ENCODE peak calls at places on chromosomes 16 and 17, in five cellular contexts. One of them, this sample, is unnamed.

GRCh38 chr17:64502809-64503208 is 3.3 kb downstream of the DDX5 start:
- DNase-seq in hypothalamus: no peak
- DNase-seq in NCI-H1694 treated with DMSO at 0.1 percent for 48 hours: no peak
- DNase-seq in CD8-positive, alpha-beta T cell: no peak
- DNase-seq in PC-3: no peak
- DNase-seq in this sample: no peak

GRCh38 chr16:2811703-2812471 is 5.2 kb upstream of the PRSS21 start:
- DNase-seq in hypothalamus: no peak
- DNase-seq in CD8-positive, alpha-beta T cell: no peak
- DNase-seq in NCI-H1694 treated with DMSO at 0.1 percent for 48 hours: no peak
- DNase-seq in PC-3: no peak
- DNase-seq in this sample: peak

GRCh38 chr16:35664091-35664693 is 2204.8 kb downstream of the TP53TG3F start:
- DNase-seq in hypothalamus: no peak
- DNase-seq in PC-3: no peak
- DNase-seq in CD8-positive, alpha-beta T cell: no peak
- DNase-seq in NCI-H1694 treated with DMSO at 0.1 percent for 48 hours: no peak
- DNase-seq in this sample: no peak

GRCh38 chr17:49952912-49953497 is 16.0 kb upstream of the DLX4 start:
- DNase-seq in CD8-positive, alpha-beta T cell: no peak
- DNase-seq in hypothalamus: no peak
- DNase-seq in NCI-H1694 treated with DMSO at 0.1 percent for 48 hours: no peak
- DNase-seq in PC-3: peak
- DNase-seq in this sample: no peak

GRCh38 chr17:43768382-43768781 is 9.8 kb upstream of the SOST start:
- DNase-seq in PC-3: no peak
- DNase-seq in CD8-positive, alpha-beta T cell: no peak
- DNase-seq in hypothalamus: no peak
- DNase-seq in NCI-H1694 treated with DMSO at 0.1 percent for 48 hours: no peak
- DNase-seq in this sample: no peak

GRCh38 chr17:80981062-80981902 is 10.4 kb upstream of the CHMP6 start:
- DNase-seq in PC-3: peak
- DNase-seq in CD8-positive, alpha-beta T cell: no peak
- DNase-seq in NCI-H1694 treated with DMSO at 0.1 percent for 48 hours: no peak
- DNase-seq in hypothalamus: no peak
- DNase-seq in this sample: no peak

GRCh38 chr16:89046491-89046890 is 47.2 kb upstream of the ACSF3 start:
- DNase-seq in NCI-H1694 treated with DMSO at 0.1 percent for 48 hours: no peak
- DNase-seq in PC-3: no peak
- DNase-seq in CD8-positive, alpha-beta T cell: no peak
- DNase-seq in hypothalamus: no peak
- DNase-seq in this sample: peak

GRCh38 chr16:69618307-69618706 is 52.5 kb downstream of the NFAT5 start:
- DNase-seq in CD8-positive, alpha-beta T cell: no peak
- DNase-seq in hypothalamus: no peak
- DNase-seq in PC-3: no peak
- DNase-seq in NCI-H1694 treated with DMSO at 0.1 percent for 48 hours: no peak
- DNase-seq in this sample: no peak

GRCh38 chr16:79316004-79316458 is 284.5 kb downstream of the MAF start:
- DNase-seq in hypothalamus: no peak
- DNase-seq in PC-3: no peak
- DNase-seq in CD8-positive, alpha-beta T cell: peak
- DNase-seq in NCI-H1694 treated with DMSO at 0.1 percent for 48 hours: no peak
- DNase-seq in this sample: no peak

GRCh38 chr17:79669861-79670260 is 59.0 kb upstream of the RBFOX3 start:
- DNase-seq in hypothalamus: no peak
- DNase-seq in CD8-positive, alpha-beta T cell: no peak
- DNase-seq in PC-3: no peak
- DNase-seq in NCI-H1694 treated with DMSO at 0.1 percent for 48 hours: no peak
- DNase-seq in this sample: peak

GRCh38 chr17:880074-880870 is 98.1 kb downstream of the MRM3 start:
- DNase-seq in PC-3: no peak
- DNase-seq in NCI-H1694 treated with DMSO at 0.1 percent for 48 hours: no peak
- DNase-seq in hypothalamus: no peak
- DNase-seq in CD8-positive, alpha-beta T cell: no peak
- DNase-seq in this sample: no peak

GRCh38 chr16:26394409-26394808 is 672.3 kb upstream of the C16orf82 start:
- DNase-seq in hypothalamus: no peak
- DNase-seq in NCI-H1694 treated with DMSO at 0.1 percent for 48 hours: no peak
- DNase-seq in CD8-positive, alpha-beta T cell: no peak
- DNase-seq in PC-3: no peak
- DNase-seq in this sample: no peak

GRCh38 chr17:58250344-58251011 is 12.1 kb downstream of the LPO start:
- DNase-seq in hypothalamus: no peak
- DNase-seq in NCI-H1694 treated with DMSO at 0.1 percent for 48 hours: no peak
- DNase-seq in PC-3: no peak
- DNase-seq in CD8-positive, alpha-beta T cell: no peak
- DNase-seq in this sample: no peak

GRCh38 chr16:77556203-77556602 is 121.4 kb upstream of the ADAMTS18 start:
- DNase-seq in NCI-H1694 treated with DMSO at 0.1 percent for 48 hours: no peak
- DNase-seq in CD8-positive, alpha-beta T cell: no peak
- DNase-seq in hypothalamus: no peak
- DNase-seq in PC-3: no peak
- DNase-seq in this sample: no peak

GRCh38 chr17:74429604-74430384 is 2.1 kb upstream of the GPRC5C start:
- DNase-seq in hypothalamus: no peak
- DNase-seq in CD8-positive, alpha-beta T cell: no peak
- DNase-seq in PC-3: peak
- DNase-seq in NCI-H1694 treated with DMSO at 0.1 percent for 48 hours: no peak
- DNase-seq in this sample: no peak